ENCODE peak calls at places on chromosomes 5 and 9, in ten cellular contexts. One of them, this sample, is unnamed.

GRCh38 chr9:117672397-117672796 is 31.8 kb upstream of the TLR4 start:
- DNase-seq in GM12878: no peak
- DNase-seq in lower leg skin: no peak
- DNase-seq in A549: peak
- DNase-seq in cardiac fibroblast: peak
- DNase-seq in body of pancreas: no peak
- DNase-seq in mammary epithelial cell: peak
- DNase-seq in HepG2: peak
- DNase-seq in tibial artery: no peak
- DNase-seq in fibroblast of lung: peak
- DNase-seq in this sample: no peak

GRCh38 chr9:463455-464125 is 248.9 kb downstream of the DOCK8 start:
- DNase-seq in GM12878: no peak
- DNase-seq in lower leg skin: no peak
- DNase-seq in A549: peak
- DNase-seq in cardiac fibroblast: no peak
- DNase-seq in body of pancreas: no peak
- DNase-seq in mammary epithelial cell: no peak
- DNase-seq in HepG2: peak
- DNase-seq in tibial artery: no peak
- DNase-seq in fibroblast of lung: no peak
- DNase-seq in this sample: no peak

GRCh38 chr5:127187711-127188110 is 102.9 kb upstream of the MEGF10 start:
- DNase-seq in GM12878: no peak
- DNase-seq in lower leg skin: no peak
- DNase-seq in A549: no peak
- DNase-seq in cardiac fibroblast: no peak
- DNase-seq in body of pancreas: no peak
- DNase-seq in mammary epithelial cell: no peak
- DNase-seq in HepG2: no peak
- DNase-seq in tibial artery: no peak
- DNase-seq in fibroblast of lung: no peak
- DNase-seq in this sample: no peak

GRCh38 chr9:4371108-4371507 is 71.2 kb upstream of the GLIS3 start:
- DNase-seq in GM12878: no peak
- DNase-seq in lower leg skin: no peak
- DNase-seq in A549: no peak
- DNase-seq in cardiac fibroblast: peak
- DNase-seq in body of pancreas: no peak
- DNase-seq in mammary epithelial cell: peak
- DNase-seq in HepG2: no peak
- DNase-seq in tibial artery: no peak
- DNase-seq in fibroblast of lung: peak
- DNase-seq in this sample: peak

GRCh38 chr5:171269717-171270116 is 39.3 kb upstream of the TLX3 start:
- DNase-seq in GM12878: no peak
- DNase-seq in lower leg skin: no peak
- DNase-seq in A549: no peak
- DNase-seq in cardiac fibroblast: peak
- DNase-seq in body of pancreas: no peak
- DNase-seq in mammary epithelial cell: no peak
- DNase-seq in HepG2: no peak
- DNase-seq in tibial artery: no peak
- DNase-seq in fibroblast of lung: peak
- DNase-seq in this sample: no peak

GRCh38 chr5:101728933-101729332 is 567.2 kb downstream of the SLCO4C1 start:
- DNase-seq in GM12878: no peak
- DNase-seq in lower leg skin: no peak
- DNase-seq in A549: no peak
- DNase-seq in cardiac fibroblast: no peak
- DNase-seq in body of pancreas: no peak
- DNase-seq in mammary epithelial cell: no peak
- DNase-seq in HepG2: peak
- DNase-seq in tibial artery: no peak
- DNase-seq in fibroblast of lung: no peak
- DNase-seq in this sample: no peak

GRCh38 chr5:150001660-150002493 is 1.3 kb downstream of the HMGXB3 start:
- DNase-seq in GM12878: peak
- DNase-seq in lower leg skin: no peak
- DNase-seq in A549: peak
- DNase-seq in cardiac fibroblast: peak
- DNase-seq in body of pancreas: peak
- DNase-seq in mammary epithelial cell: peak
- DNase-seq in HepG2: peak
- DNase-seq in tibial artery: peak
- DNase-seq in fibroblast of lung: peak
- DNase-seq in this sample: no peak

GRCh38 chr5:122165574-122166021 is 36.3 kb downstream of the ZNF474 start:
- DNase-seq in GM12878: no peak
- DNase-seq in lower leg skin: no peak
- DNase-seq in A549: no peak
- DNase-seq in cardiac fibroblast: peak
- DNase-seq in body of pancreas: no peak
- DNase-seq in mammary epithelial cell: no peak
- DNase-seq in HepG2: peak
- DNase-seq in tibial artery: no peak
- DNase-seq in fibroblast of lung: peak
- DNase-seq in this sample: no peak

GRCh38 chr9:97468658-97469448 is 32.6 kb upstream of the TMOD1 start:
- DNase-seq in GM12878: peak
- DNase-seq in lower leg skin: peak
- DNase-seq in A549: peak
- DNase-seq in cardiac fibroblast: peak
- DNase-seq in body of pancreas: peak
- DNase-seq in mammary epithelial cell: peak
- DNase-seq in HepG2: peak
- DNase-seq in tibial artery: peak
- DNase-seq in fibroblast of lung: peak
- DNase-seq in this sample: peak

GRCh38 chr9:32928145-32928763 is 73.2 kb downstream of the APTX start:
- DNase-seq in GM12878: no peak
- DNase-seq in lower leg skin: peak
- DNase-seq in A549: no peak
- DNase-seq in cardiac fibroblast: peak
- DNase-seq in body of pancreas: no peak
- DNase-seq in mammary epithelial cell: peak
- DNase-seq in HepG2: no peak
- DNase-seq in tibial artery: no peak
- DNase-seq in fibroblast of lung: no peak
- DNase-seq in this sample: no peak

GRCh38 chr9:95073042-95073607 is 244.4 kb downstream of the FANCC start:
- DNase-seq in GM12878: no peak
- DNase-seq in lower leg skin: no peak
- DNase-seq in A549: no peak
- DNase-seq in cardiac fibroblast: peak
- DNase-seq in body of pancreas: no peak
- DNase-seq in mammary epithelial cell: no peak
- DNase-seq in HepG2: peak
- DNase-seq in tibial artery: peak
- DNase-seq in fibroblast of lung: no peak
- DNase-seq in this sample: no peak
- TF ChIP-seq CTCF in GM12878: no peak
- TF ChIP-seq CTCF in lower leg skin: no peak
- TF ChIP-seq CTCF in A549: no peak
- TF ChIP-seq CTCF in cardiac fibroblast: peak
- TF ChIP-seq CTCF in body of pancreas: peak
- TF ChIP-seq CTCF in mammary epithelial cell: peak
- TF ChIP-seq CTCF in HepG2: peak
- TF ChIP-seq CTCF in tibial artery: no peak
- TF ChIP-seq CTCF in fibroblast of lung: peak
- TF ChIP-seq CTCF in this sample: no peak

GRCh38 chr5:124706729-124707361 is 39.6 kb downstream of the ZNF608 start:
- DNase-seq in GM12878: no peak
- DNase-seq in lower leg skin: no peak
- DNase-seq in A549: no peak
- DNase-seq in cardiac fibroblast: peak
- DNase-seq in body of pancreas: peak
- DNase-seq in mammary epithelial cell: no peak
- DNase-seq in HepG2: peak
- DNase-seq in tibial artery: no peak
- DNase-seq in fibroblast of lung: peak
- DNase-seq in this sample: peak

GRCh38 chr5:124706041-124706440 is 40.4 kb downstream of the ZNF608 start:
- DNase-seq in GM12878: no peak
- DNase-seq in lower leg skin: no peak
- DNase-seq in A549: no peak
- DNase-seq in cardiac fibroblast: no peak
- DNase-seq in body of pancreas: no peak
- DNase-seq in mammary epithelial cell: no peak
- DNase-seq in HepG2: no peak
- DNase-seq in tibial artery: no peak
- DNase-seq in fibroblast of lung: no peak
- DNase-seq in this sample: no peak

GRCh38 chr5:124705577-124705976 is 40.9 kb downstream of the ZNF608 start:
- DNase-seq in GM12878: no peak
- DNase-seq in lower leg skin: no peak
- DNase-seq in A549: no peak
- DNase-seq in cardiac fibroblast: no peak
- DNase-seq in body of pancreas: no peak
- DNase-seq in mammary epithelial cell: no peak
- DNase-seq in HepG2: no peak
- DNase-seq in tibial artery: no peak
- DNase-seq in fibroblast of lung: no peak
- DNase-seq in this sample: no peak

GRCh38 chr5:124704594-124705284 is 41.7 kb downstream of the ZNF608 start:
- DNase-seq in GM12878: peak
- DNase-seq in lower leg skin: no peak
- DNase-seq in A549: no peak
- DNase-seq in cardiac fibroblast: no peak
- DNase-seq in body of pancreas: no peak
- DNase-seq in mammary epithelial cell: no peak
- DNase-seq in HepG2: peak
- DNase-seq in tibial artery: no peak
- DNase-seq in fibroblast of lung: no peak
- DNase-seq in this sample: no peak

DNA sequence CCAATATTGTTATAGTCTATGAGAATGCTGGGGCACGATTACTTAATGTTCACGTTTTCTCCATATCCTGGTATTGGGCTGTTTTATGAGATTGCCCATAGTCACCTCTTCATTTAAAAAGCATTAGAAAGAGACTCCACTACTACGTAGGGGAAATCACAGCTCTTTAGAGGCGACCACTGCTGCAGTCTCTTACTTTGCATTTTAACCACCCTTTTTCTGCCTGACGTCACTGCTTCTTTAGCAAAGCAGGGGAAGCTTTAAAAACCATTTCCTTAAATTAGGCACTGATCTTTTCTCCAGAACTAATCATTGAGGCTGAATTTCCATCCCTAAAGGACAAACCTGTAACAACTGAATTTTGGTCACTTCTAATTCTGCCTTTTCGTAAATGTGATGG is 38.9 kb downstream of the ZNF608 start:
- DNase-seq in GM12878: no peak
- DNase-seq in lower leg skin: no peak
- DNase-seq in A549: no peak
- DNase-seq in cardiac fibroblast: no peak
- DNase-seq in body of pancreas: no peak
- DNase-seq in mammary epithelial cell: no peak
- DNase-seq in HepG2: no peak
- DNase-seq in tibial artery: no peak
- DNase-seq in fibroblast of lung: no peak
- DNase-seq in this sample: no peak
- H3K4me3 ChIP-seq in GM12878: peak
- H3K4me3 ChIP-seq in lower leg skin: no peak
- H3K4me3 ChIP-seq in A549: no peak
- H3K4me3 ChIP-seq in cardiac fibroblast: no peak
- H3K4me3 ChIP-seq in body of pancreas: no peak
- H3K4me3 ChIP-seq in mammary epithelial cell: no peak
- H3K4me3 ChIP-seq in HepG2: no peak
- H3K4me3 ChIP-seq in tibial artery: no peak
- H3K4me3 ChIP-seq in fibroblast of lung: no peak
- H3K4me3 ChIP-seq in this sample: no peak

DNA sequence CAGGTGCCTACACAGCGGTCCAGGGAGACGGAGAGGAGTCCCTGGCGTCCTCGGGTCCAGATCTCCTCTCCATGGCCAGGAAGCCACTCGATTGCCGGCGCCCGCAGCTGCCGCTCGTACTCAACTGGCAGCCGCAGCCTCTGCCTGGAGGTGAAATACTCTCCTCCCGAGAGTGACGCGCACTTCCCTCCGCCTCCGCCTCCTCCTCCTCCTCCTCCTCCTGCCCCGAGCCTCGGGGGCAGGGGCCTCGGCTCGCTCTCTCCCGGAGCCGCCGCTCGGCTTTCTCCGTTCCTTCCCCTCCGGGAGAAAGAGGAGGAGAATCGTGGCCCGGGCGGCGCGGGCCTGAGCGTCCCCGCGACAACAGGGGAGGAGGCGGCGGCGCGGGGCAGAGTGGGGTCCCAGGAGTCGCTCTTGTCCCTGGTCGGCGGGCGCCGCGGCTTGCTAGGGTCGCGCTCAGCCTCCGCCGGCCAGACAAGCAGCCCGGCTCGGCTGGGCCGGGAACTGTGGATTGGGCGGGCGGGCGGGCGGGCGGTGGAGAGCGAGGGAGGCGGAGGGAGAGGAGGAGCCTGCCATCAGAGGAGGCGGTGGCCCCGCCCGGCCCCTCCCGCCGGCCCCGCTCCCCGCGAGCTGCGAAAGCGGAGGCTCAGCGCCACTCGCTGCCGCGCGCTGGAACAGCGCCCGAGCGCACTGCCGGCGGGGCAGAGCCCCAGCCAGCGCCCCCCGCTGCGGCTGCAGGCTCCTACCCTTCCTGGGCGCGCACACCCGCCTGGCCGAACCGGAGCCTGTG is at the start of gene CEMIP2:
- DNase-seq in GM12878: no peak
- DNase-seq in lower leg skin: peak
- DNase-seq in A549: peak
- DNase-seq in cardiac fibroblast: peak
- DNase-seq in body of pancreas: peak
- DNase-seq in mammary epithelial cell: peak
- DNase-seq in HepG2: peak
- DNase-seq in tibial artery: peak
- DNase-seq in fibroblast of lung: peak
- DNase-seq in this sample: peak
- TF ChIP-seq CTCF in GM12878: peak
- TF ChIP-seq CTCF in lower leg skin: no peak
- TF ChIP-seq CTCF in A549: peak
- TF ChIP-seq CTCF in cardiac fibroblast: no peak
- TF ChIP-seq CTCF in body of pancreas: peak
- TF ChIP-seq CTCF in mammary epithelial cell: peak
- TF ChIP-seq CTCF in HepG2: peak
- TF ChIP-seq CTCF in tibial artery: peak
- TF ChIP-seq CTCF in fibroblast of lung: no peak
- TF ChIP-seq CTCF in this sample: peak

DNA sequence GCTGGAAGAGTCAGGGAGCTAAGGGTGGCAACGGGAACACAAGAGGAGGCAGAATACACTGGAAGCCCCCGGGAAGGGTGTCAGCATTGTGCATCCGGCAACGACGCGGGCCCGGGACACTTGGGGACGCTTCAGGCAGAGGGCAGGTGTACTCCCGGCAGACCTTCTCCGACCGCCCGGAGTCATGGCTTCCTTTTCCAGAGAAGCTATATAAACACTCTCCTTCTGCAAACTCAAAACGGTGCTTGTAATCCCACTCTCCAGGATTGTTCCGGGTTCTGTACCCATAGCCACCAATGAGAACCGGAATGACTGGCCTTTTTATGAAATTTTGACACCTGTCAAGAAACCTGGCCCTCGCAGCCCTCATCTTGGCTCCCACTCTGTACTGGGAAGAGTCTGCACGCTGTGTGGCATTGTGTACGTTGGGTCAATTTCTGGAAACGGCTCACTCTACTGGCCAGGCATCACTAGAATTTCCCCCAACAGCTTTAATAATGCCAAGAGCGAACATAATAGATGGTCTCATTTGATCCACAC is 462 bp upstream of the MCC start:
- DNase-seq in GM12878: no peak
- DNase-seq in lower leg skin: peak
- DNase-seq in A549: no peak
- DNase-seq in cardiac fibroblast: no peak
- DNase-seq in body of pancreas: no peak
- DNase-seq in mammary epithelial cell: no peak
- DNase-seq in HepG2: no peak
- DNase-seq in tibial artery: no peak
- DNase-seq in fibroblast of lung: no peak
- DNase-seq in this sample: no peak
- H3K4me3 ChIP-seq in GM12878: peak
- H3K4me3 ChIP-seq in lower leg skin: peak
- H3K4me3 ChIP-seq in A549: peak
- H3K4me3 ChIP-seq in cardiac fibroblast: peak
- H3K4me3 ChIP-seq in body of pancreas: no peak
- H3K4me3 ChIP-seq in mammary epithelial cell: peak
- H3K4me3 ChIP-seq in HepG2: peak
- H3K4me3 ChIP-seq in tibial artery: peak
- H3K4me3 ChIP-seq in fibroblast of lung: peak
- H3K4me3 ChIP-seq in this sample: peak

This sample was measured in left lung.